ENCODE peak calls at places on chromosomes 3 and 15, in ten cellular contexts. One of them, this sample, is unnamed.

GRCh38 chr3:69499899-69500316 is 114.0 kb upstream of the FRMD4B start:
- DNase-seq in OCI-LY7: no peak
- DNase-seq in fibroblast of the aortic adventitia: peak
- DNase-seq in B cell: no peak
- DNase-seq in left ventricle myocardium inferior: peak
- DNase-seq in nephron progenitor cell: no peak
- DNase-seq in AG09319: no peak
- DNase-seq in AG04450: no peak
- DNase-seq in body of pancreas: peak
- DNase-seq in SK-N-SH: no peak
- DNase-seq in this sample: no peak

GRCh38 chr15:66503780-66504562 is 684 bp downstream of the RPL4 start:
- DNase-seq in OCI-LY7: peak
- DNase-seq in left ventricle myocardium inferior: no peak
- DNase-seq in B cell: peak
- DNase-seq in fibroblast of the aortic adventitia: no peak
- DNase-seq in SK-N-SH: no peak
- DNase-seq in AG09319: no peak
- DNase-seq in nephron progenitor cell: no peak
- DNase-seq in body of pancreas: no peak
- DNase-seq in AG04450: no peak
- DNase-seq in this sample: no peak

GRCh38 chr3:775178-775885 is 317.5 kb upstream of the CNTN6 start:
- DNase-seq in AG04450: no peak
- DNase-seq in nephron progenitor cell: no peak
- DNase-seq in AG09319: no peak
- DNase-seq in left ventricle myocardium inferior: no peak
- DNase-seq in B cell: no peak
- DNase-seq in body of pancreas: no peak
- DNase-seq in fibroblast of the aortic adventitia: no peak
- DNase-seq in SK-N-SH: no peak
- DNase-seq in OCI-LY7: no peak
- DNase-seq in this sample: no peak

GRCh38 chr3:55690746-55691540 is 203.8 kb upstream of the WNT5A start:
- DNase-seq in SK-N-SH: no peak
- DNase-seq in body of pancreas: no peak
- DNase-seq in left ventricle myocardium inferior: no peak
- DNase-seq in fibroblast of the aortic adventitia: no peak
- DNase-seq in AG04450: no peak
- DNase-seq in nephron progenitor cell: peak
- DNase-seq in B cell: no peak
- DNase-seq in OCI-LY7: peak
- DNase-seq in AG09319: no peak
- DNase-seq in this sample: peak

GRCh38 chr15:83207622-83208356 is at the start of gene HDGFL3:
- DNase-seq in AG04450: no peak
- DNase-seq in body of pancreas: peak
- DNase-seq in nephron progenitor cell: peak
- DNase-seq in left ventricle myocardium inferior: peak
- DNase-seq in B cell: peak
- DNase-seq in SK-N-SH: peak
- DNase-seq in OCI-LY7: peak
- DNase-seq in AG09319: no peak
- DNase-seq in fibroblast of the aortic adventitia: peak
- DNase-seq in this sample: peak

GRCh38 chr15:48244923-48245322 is 38.8 kb downstream of the SLC12A1 start:
- DNase-seq in fibroblast of the aortic adventitia: peak
- DNase-seq in B cell: no peak
- DNase-seq in AG04450: no peak
- DNase-seq in body of pancreas: no peak
- DNase-seq in SK-N-SH: no peak
- DNase-seq in nephron progenitor cell: no peak
- DNase-seq in left ventricle myocardium inferior: no peak
- DNase-seq in OCI-LY7: no peak
- DNase-seq in AG09319: no peak
- DNase-seq in this sample: no peak

GRCh38 chr15:62209322-62209721 is 44.2 kb upstream of the C2CD4B start:
- DNase-seq in AG09319: no peak
- DNase-seq in left ventricle myocardium inferior: no peak
- DNase-seq in SK-N-SH: no peak
- DNase-seq in fibroblast of the aortic adventitia: no peak
- DNase-seq in body of pancreas: peak
- DNase-seq in OCI-LY7: no peak
- DNase-seq in nephron progenitor cell: no peak
- DNase-seq in B cell: no peak
- DNase-seq in AG04450: no peak
- DNase-seq in this sample: no peak

GRCh38 chr3:128487813-128488635 is 5.0 kb downstream of the GATA2 start:
- DNase-seq in SK-N-SH: peak
- DNase-seq in OCI-LY7: no peak
- DNase-seq in left ventricle myocardium inferior: peak
- DNase-seq in fibroblast of the aortic adventitia: peak
- DNase-seq in B cell: peak
- DNase-seq in AG04450: peak
- DNase-seq in AG09319: peak
- DNase-seq in body of pancreas: peak
- DNase-seq in nephron progenitor cell: peak
- DNase-seq in this sample: peak

GRCh38 chr15:52018244-52018643 is 775 bp upstream of the MAPK6 start:
- DNase-seq in AG09319: no peak
- DNase-seq in SK-N-SH: no peak
- DNase-seq in AG04450: peak
- DNase-seq in OCI-LY7: no peak
- DNase-seq in B cell: no peak
- DNase-seq in body of pancreas: no peak
- DNase-seq in nephron progenitor cell: no peak
- DNase-seq in fibroblast of the aortic adventitia: no peak
- DNase-seq in left ventricle myocardium inferior: no peak
- DNase-seq in this sample: no peak

GRCh38 chr3:184751204-184751809 is 39.4 kb upstream of the MAGEF1 start:
- DNase-seq in body of pancreas: peak
- DNase-seq in B cell: no peak
- DNase-seq in SK-N-SH: no peak
- DNase-seq in OCI-LY7: no peak
- DNase-seq in AG09319: no peak
- DNase-seq in nephron progenitor cell: no peak
- DNase-seq in fibroblast of the aortic adventitia: no peak
- DNase-seq in left ventricle myocardium inferior: no peak
- DNase-seq in AG04450: no peak
- DNase-seq in this sample: no peak

GRCh38 chr3:121482651-121483050 is 63.1 kb downstream of the POLQ start:
- DNase-seq in nephron progenitor cell: no peak
- DNase-seq in left ventricle myocardium inferior: no peak
- DNase-seq in fibroblast of the aortic adventitia: peak
- DNase-seq in body of pancreas: no peak
- DNase-seq in AG09319: no peak
- DNase-seq in OCI-LY7: no peak
- DNase-seq in AG04450: peak
- DNase-seq in B cell: no peak
- DNase-seq in SK-N-SH: no peak
- DNase-seq in this sample: no peak

GRCh38 chr3:11465744-11466611 is 177.7 kb downstream of the VGLL4 start:
- DNase-seq in SK-N-SH: peak
- DNase-seq in B cell: no peak
- DNase-seq in AG09319: peak
- DNase-seq in fibroblast of the aortic adventitia: peak
- DNase-seq in nephron progenitor cell: no peak
- DNase-seq in body of pancreas: no peak
- DNase-seq in AG04450: no peak
- DNase-seq in OCI-LY7: no peak
- DNase-seq in left ventricle myocardium inferior: no peak
- DNase-seq in this sample: no peak

GRCh38 chr3:39447637-39448483 is 19.6 kb upstream of the MOBP start:
- DNase-seq in AG09319: peak
- DNase-seq in B cell: peak
- DNase-seq in OCI-LY7: peak
- DNase-seq in body of pancreas: peak
- DNase-seq in nephron progenitor cell: peak
- DNase-seq in SK-N-SH: peak
- DNase-seq in left ventricle myocardium inferior: no peak
- DNase-seq in fibroblast of the aortic adventitia: peak
- DNase-seq in AG04450: peak
- DNase-seq in this sample: peak

GRCh38 chr15:70582143-70582945 is 181.0 kb downstream of the UACA start:
- DNase-seq in body of pancreas: no peak
- DNase-seq in B cell: no peak
- DNase-seq in SK-N-SH: no peak
- DNase-seq in OCI-LY7: no peak
- DNase-seq in AG09319: peak
- DNase-seq in AG04450: peak
- DNase-seq in fibroblast of the aortic adventitia: peak
- DNase-seq in nephron progenitor cell: no peak
- DNase-seq in left ventricle myocardium inferior: no peak
- DNase-seq in this sample: no peak

GRCh38 chr3:138608322-138609214 is at the start of gene FAIM:
- DNase-seq in OCI-LY7: no peak
- DNase-seq in nephron progenitor cell: peak
- DNase-seq in fibroblast of the aortic adventitia: peak
- DNase-seq in AG09319: peak
- DNase-seq in AG04450: peak
- DNase-seq in B cell: peak
- DNase-seq in body of pancreas: peak
- DNase-seq in left ventricle myocardium inferior: peak
- DNase-seq in SK-N-SH: peak
- DNase-seq in this sample: peak

GRCh38 chr15:69064649-69065048 is 50.2 kb downstream of the NOX5 start:
- DNase-seq in nephron progenitor cell: no peak
- DNase-seq in B cell: no peak
- DNase-seq in SK-N-SH: no peak
- DNase-seq in OCI-LY7: no peak
- DNase-seq in left ventricle myocardium inferior: no peak
- DNase-seq in AG04450: no peak
- DNase-seq in body of pancreas: no peak
- DNase-seq in AG09319: no peak
- DNase-seq in fibroblast of the aortic adventitia: no peak
- DNase-seq in this sample: no peak
- TF ChIP-seq CTCF in nephron progenitor cell: no peak
- TF ChIP-seq CTCF in B cell: no peak
- TF ChIP-seq CTCF in SK-N-SH: no peak
- TF ChIP-seq CTCF in OCI-LY7: peak
- TF ChIP-seq CTCF in left ventricle myocardium inferior: no peak
- TF ChIP-seq CTCF in AG04450: no peak
- TF ChIP-seq CTCF in body of pancreas: no peak
- TF ChIP-seq CTCF in AG09319: no peak
- TF ChIP-seq CTCF in fibroblast of the aortic adventitia: no peak
- TF ChIP-seq CTCF in this sample: no peak

DNA sequence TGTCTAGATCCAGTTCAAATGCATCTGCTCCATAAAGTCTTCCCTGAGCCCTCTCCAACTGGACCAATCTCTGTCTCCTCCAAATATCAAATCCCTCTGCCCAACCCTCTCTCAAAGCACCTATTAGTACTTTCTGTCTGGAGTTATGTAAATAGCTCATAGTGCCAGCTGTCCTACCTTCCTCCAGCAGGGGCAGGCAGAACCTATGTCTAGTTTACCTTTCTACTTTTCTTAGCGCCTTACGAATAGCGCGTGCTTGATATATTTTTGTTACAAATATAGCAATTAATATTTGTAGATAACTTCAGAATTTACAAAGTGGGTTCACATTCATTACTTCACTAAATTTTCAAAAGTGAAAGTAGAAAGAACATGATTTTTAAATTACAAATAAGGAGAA is 14.0 kb upstream of the CCDC80 start:
- DNase-seq in OCI-LY7: no peak
- DNase-seq in SK-N-SH: no peak
- DNase-seq in body of pancreas: no peak
- DNase-seq in B cell: no peak
- DNase-seq in left ventricle myocardium inferior: no peak
- DNase-seq in AG04450: no peak
- DNase-seq in fibroblast of the aortic adventitia: no peak
- DNase-seq in AG09319: no peak
- DNase-seq in nephron progenitor cell: no peak
- DNase-seq in this sample: no peak
- TF ChIP-seq CTCF in OCI-LY7: no peak
- TF ChIP-seq CTCF in SK-N-SH: peak
- TF ChIP-seq CTCF in body of pancreas: no peak
- TF ChIP-seq CTCF in B cell: no peak
- TF ChIP-seq CTCF in left ventricle myocardium inferior: no peak
- TF ChIP-seq CTCF in AG04450: peak
- TF ChIP-seq CTCF in fibroblast of the aortic adventitia: peak
- TF ChIP-seq CTCF in AG09319: peak
- TF ChIP-seq CTCF in nephron progenitor cell: no peak
- TF ChIP-seq CTCF in this sample: no peak

GRCh38 chr3:151224268-151224909 is 21.4 kb upstream of the GPR171 start:
- DNase-seq in body of pancreas: no peak
- DNase-seq in B cell: no peak
- DNase-seq in AG09319: no peak
- DNase-seq in fibroblast of the aortic adventitia: no peak
- DNase-seq in AG04450: no peak
- DNase-seq in nephron progenitor cell: no peak
- DNase-seq in SK-N-SH: no peak
- DNase-seq in OCI-LY7: no peak
- DNase-seq in left ventricle myocardium inferior: no peak
- DNase-seq in this sample: no peak
- TF ChIP-seq CTCF in body of pancreas: no peak
- TF ChIP-seq CTCF in B cell: no peak
- TF ChIP-seq CTCF in AG09319: no peak
- TF ChIP-seq CTCF in fibroblast of the aortic adventitia: no peak
- TF ChIP-seq CTCF in AG04450: no peak
- TF ChIP-seq CTCF in nephron progenitor cell: no peak
- TF ChIP-seq CTCF in SK-N-SH: no peak
- TF ChIP-seq CTCF in OCI-LY7: no peak
- TF ChIP-seq CTCF in left ventricle myocardium inferior: no peak
- TF ChIP-seq CTCF in this sample: no peak

GRCh38 chr15:57387644-57388076 is 11.4 kb downstream of the CGNL1 start:
- DNase-seq in left ventricle myocardium inferior: no peak
- DNase-seq in AG04450: no peak
- DNase-seq in body of pancreas: no peak
- DNase-seq in fibroblast of the aortic adventitia: no peak
- DNase-seq in nephron progenitor cell: no peak
- DNase-seq in OCI-LY7: no peak
- DNase-seq in AG09319: no peak
- DNase-seq in SK-N-SH: no peak
- DNase-seq in B cell: no peak
- DNase-seq in this sample: no peak

GRCh38 chr15:57388199-57388863 is 12.0 kb downstream of the CGNL1 start:
- DNase-seq in SK-N-SH: no peak
- DNase-seq in nephron progenitor cell: no peak
- DNase-seq in left ventricle myocardium inferior: no peak
- DNase-seq in OCI-LY7: no peak
- DNase-seq in fibroblast of the aortic adventitia: peak
- DNase-seq in body of pancreas: peak
- DNase-seq in AG09319: no peak
- DNase-seq in AG04450: no peak
- DNase-seq in B cell: no peak
- DNase-seq in this sample: no peak

GRCh38 chr15:57384816-57385215 is 8.5 kb downstream of the CGNL1 start:
- DNase-seq in AG04450: peak
- DNase-seq in left ventricle myocardium inferior: no peak
- DNase-seq in AG09319: no peak
- DNase-seq in nephron progenitor cell: no peak
- DNase-seq in SK-N-SH: no peak
- DNase-seq in OCI-LY7: no peak
- DNase-seq in B cell: no peak
- DNase-seq in body of pancreas: no peak
- DNase-seq in fibroblast of the aortic adventitia: peak
- DNase-seq in this sample: no peak

GRCh38 chr15:57385923-57386390 is 9.7 kb downstream of the CGNL1 start:
- DNase-seq in AG09319: no peak
- DNase-seq in fibroblast of the aortic adventitia: no peak
- DNase-seq in left ventricle myocardium inferior: no peak
- DNase-seq in body of pancreas: no peak
- DNase-seq in B cell: no peak
- DNase-seq in SK-N-SH: no peak
- DNase-seq in nephron progenitor cell: no peak
- DNase-seq in OCI-LY7: no peak
- DNase-seq in AG04450: no peak
- DNase-seq in this sample: no peak

GRCh38 chr15:57387011-57387410 is 10.7 kb downstream of the CGNL1 start:
- DNase-seq in SK-N-SH: no peak
- DNase-seq in nephron progenitor cell: no peak
- DNase-seq in B cell: no peak
- DNase-seq in AG04450: no peak
- DNase-seq in body of pancreas: no peak
- DNase-seq in left ventricle myocardium inferior: no peak
- DNase-seq in OCI-LY7: no peak
- DNase-seq in AG09319: no peak
- DNase-seq in fibroblast of the aortic adventitia: no peak
- DNase-seq in this sample: no peak
- TF ChIP-seq CTCF in SK-N-SH: no peak
- TF ChIP-seq CTCF in nephron progenitor cell: no peak
- TF ChIP-seq CTCF in B cell: no peak
- TF ChIP-seq CTCF in AG04450: no peak
- TF ChIP-seq CTCF in body of pancreas: no peak
- TF ChIP-seq CTCF in left ventricle myocardium inferior: no peak
- TF ChIP-seq CTCF in OCI-LY7: no peak
- TF ChIP-seq CTCF in AG09319: no peak
- TF ChIP-seq CTCF in fibroblast of the aortic adventitia: no peak
- TF ChIP-seq CTCF in this sample: no peak

This sample was measured in glutamatergic neuron.